ENCODE peak calls at places on chromosomes 6 and 20, in nine cellular contexts. J, K, V, I, O, N, X, T and M are unnamed samples.

GRCh38 chr6:225121-225721 is 67.1 kb upstream of the DUSP22 start:
- DNase-seq in V (peak), J (peak), X (peak), N (no peak), I (peak), K (no peak), T (no peak), O (peak), M (no peak)

GRCh38 chr6:41733707-41734665 is 1.4 kb downstream of the TFEB start:
- DNase-seq in N (peak), T (peak), I (peak), O (peak), J (peak), K (peak), X (peak), V (peak), M (peak)

GRCh38 chr6:78746457-78746856 is 120.9 kb upstream of the IRAK1BP1 start:
- DNase-seq in X (no peak), K (no peak), O (no peak), N (no peak), V (no peak), I (no peak), T (no peak), J (no peak), M (no peak)

GRCh38 chr6:159724778-159725177 is 2.5 kb upstream of the WTAP start:
- DNase-seq in O (no peak), T (no peak), J (no peak), I (no peak), X (no peak), N (no peak), K (no peak), V (no peak), M (no peak)

GRCh38 chr20:13344671-13345070 is 123.6 kb downstream of the ISM1 start:
- DNase-seq in J (peak), K (no peak), T (no peak), V (no peak), O (no peak), X (no peak), I (no peak), N (no peak), M (no peak)

GRCh38 chr6:111757342-111757741 is 115.9 kb downstream of the FYN start:
- DNase-seq in K (no peak), O (no peak), N (no peak), T (no peak), V (no peak), X (peak), J (no peak), I (no peak), M (no peak)

GRCh38 chr20:57335392-57335791 is 5.8 kb downstream of the SPO11 start:
- DNase-seq in N (no peak), X (peak), T (no peak), O (no peak), J (no peak), V (no peak), I (no peak), K (no peak), M (no peak)

GRCh38 chr20:40434122-40434521 is 254.9 kb downstream of the MAFB start:
- DNase-seq in I (no peak), V (no peak), X (no peak), K (no peak), T (no peak), J (no peak), N (no peak), O (no peak), M (no peak)

GRCh38 chr6:90611996-90612690 is 25.3 kb upstream of the MAP3K7 start:
- DNase-seq in O (no peak), N (no peak), T (no peak), V (no peak), X (no peak), K (no peak), J (no peak), I (no peak), M (no peak)

GRCh38 chr6:169121013-169121412 is 132.6 kb downstream of the THBS2 start:
- DNase-seq in K (no peak), O (no peak), N (no peak), T (no peak), I (no peak), J (no peak), V (no peak), X (no peak), M (no peak)

GRCh38 chr6:165821754-165822153 is 158.7 kb upstream of the PDE10A start:
- DNase-seq in N (no peak), J (peak), V (no peak), T (no peak), O (no peak), I (no peak), X (peak), K (no peak), M (no peak)

GRCh38 chr6:34757687-34758274 is 476 bp downstream of the SNRPC start:
- DNase-seq in V (no peak), K (no peak), X (no peak), T (no peak), J (no peak), N (no peak), I (no peak), O (no peak), M (no peak)

GRCh38 chr6:33213166-33213988 is 5.1 kb downstream of the RING1 start:
- DNase-seq in X (peak), I (peak), V (no peak), O (no peak), K (peak), T (no peak), N (no peak), J (peak), M (no peak)

GRCh38 chr20:45545754-45546453 is 1.3 kb downstream of the EPPIN start:
- DNase-seq in T (no peak), J (no peak), X (peak), N (no peak), V (peak), I (no peak), O (no peak), K (peak), M (peak)

GRCh38 chr6:33199687-33200233 is 705 bp downstream of the RXRB start:
- DNase-seq in N (peak), V (peak), O (peak), X (peak), T (peak), J (peak), K (peak), I (peak), M (peak)

GRCh38 chr6:75307364-75308004 is 22.9 kb upstream of the TMEM30A start:
- DNase-seq in T (no peak), X (no peak), I (no peak), N (no peak), O (no peak), K (no peak), V (peak), J (no peak), M (no peak)

GRCh38 chr6:150250826-150251225 is 108.0 kb downstream of the PPP1R14C start:
- DNase-seq in T (no peak), I (no peak), V (no peak), J (no peak), K (peak), O (no peak), N (no peak), X (no peak), M (no peak)

GRCh38 chr20:38790210-38791053 is 15.1 kb upstream of the PPP1R16B start:
- DNase-seq in O (peak), I (peak), N (no peak), K (peak), X (peak), T (peak), J (peak), V (peak), M (peak)